ENCODE peak calls at places on chromosomes 12 and 14, in ten cellular contexts. T is K562, L is transverse colon, W is spleen, J is sigmoid colon, F is H1, V is HCT116, U is upper lobe of left lung, B is GM12878, M is GM12891. K is an unnamed sample.

GRCh38 chr12:103880299-103881142 is 39.5 kb upstream of the NT5DC3 start:
- DNase-seq in M (no peak), U (no peak), W (no peak), V (no peak), F (no peak), L (no peak), J (no peak), T (no peak), B (peak), K (no peak)

GRCh38 chr12:685388-685787 is 22.1 kb upstream of the NINJ2 start:
- DNase-seq in W (peak), L (peak), U (no peak), M (no peak), B (peak), F (no peak), T (no peak), J (no peak), V (no peak), K (no peak)

GRCh38 chr14:63174760-63175191 is 29.5 kb upstream of the RHOJ start:
- DNase-seq in J (no peak), U (no peak), W (no peak), F (peak), B (no peak), L (no peak), M (no peak), V (peak), T (peak), K (no peak)

GRCh38 chr14:61472801-61473376 is 151.5 kb downstream of the PRKCH start:
- DNase-seq in F (no peak), V (no peak), J (no peak), U (no peak), M (no peak), L (peak), W (peak), B (no peak), T (no peak), K (no peak)

GRCh38 chr12:76881152-76881551 is 2.3 kb upstream of the CSRP2 start:
- DNase-seq in V (no peak), U (no peak), L (no peak), T (no peak), M (no peak), B (no peak), F (no peak), W (no peak), J (no peak), K (no peak)

GRCh38 chr12:21577516-21577915 is 27.1 kb downstream of the GYS2 start:
- DNase-seq in U (no peak), J (no peak), T (no peak), L (no peak), F (no peak), V (no peak), M (no peak), B (no peak), W (no peak), K (no peak)

GRCh38 chr12:111369496-111370220 is 763 bp upstream of the PHETA1 start:
- DNase-seq in B (no peak), T (no peak), L (no peak), V (no peak), M (no peak), F (no peak), W (no peak), U (no peak), J (no peak), K (no peak)

GRCh38 chr12:128288896-128289295 is 21.9 kb downstream of the TMEM132C start:
- DNase-seq in V (no peak), T (no peak), B (no peak), U (no peak), M (no peak), W (no peak), L (no peak), J (no peak), F (no peak), K (no peak)

GRCh38 chr14:68786491-68787234 is 6.2 kb downstream of the ZFP36L1 start:
- DNase-seq in T (no peak), B (no peak), U (no peak), M (no peak), L (no peak), F (no peak), J (peak), V (no peak), W (peak), K (no peak)

GRCh38 chr14:70096866-70097265 is 91.9 kb downstream of the SLC8A3 start:
- DNase-seq in T (peak), W (no peak), U (no peak), M (no peak), F (no peak), B (no peak), J (no peak), L (no peak), V (no peak), K (no peak)

GRCh38 chr12:62604856-62605255 is 138.2 kb downstream of the MON2 start:
- DNase-seq in W (no peak), V (no peak), B (no peak), L (no peak), U (no peak), T (peak), M (no peak), F (no peak), J (no peak), K (no peak)

GRCh38 chr14:32567543-32568384 is 238.7 kb downstream of the AKAP6 start:
- DNase-seq in W (no peak), M (no peak), B (no peak), V (no peak), T (no peak), J (no peak), U (no peak), F (no peak), L (no peak), K (no peak)

GRCh38 chr14:65879218-65880009 is 466.9 kb downstream of the FUT8 start:
- DNase-seq in B (no peak), V (peak), T (no peak), L (no peak), J (no peak), W (no peak), U (no peak), F (no peak), M (no peak), K (no peak)

GRCh38 chr12:99996095-99996494 is 11.4 kb upstream of the ANKS1B start:
- DNase-seq in B (no peak), J (no peak), V (no peak), M (no peak), W (no peak), F (no peak), U (no peak), T (no peak), L (no peak), K (no peak)
- TF ChIP-seq POLR2A in B (no peak), J (no peak), V (no peak), M (no peak), W (no peak), F (no peak), U (no peak), T (no peak), L (no peak), K (no peak)

DNA sequence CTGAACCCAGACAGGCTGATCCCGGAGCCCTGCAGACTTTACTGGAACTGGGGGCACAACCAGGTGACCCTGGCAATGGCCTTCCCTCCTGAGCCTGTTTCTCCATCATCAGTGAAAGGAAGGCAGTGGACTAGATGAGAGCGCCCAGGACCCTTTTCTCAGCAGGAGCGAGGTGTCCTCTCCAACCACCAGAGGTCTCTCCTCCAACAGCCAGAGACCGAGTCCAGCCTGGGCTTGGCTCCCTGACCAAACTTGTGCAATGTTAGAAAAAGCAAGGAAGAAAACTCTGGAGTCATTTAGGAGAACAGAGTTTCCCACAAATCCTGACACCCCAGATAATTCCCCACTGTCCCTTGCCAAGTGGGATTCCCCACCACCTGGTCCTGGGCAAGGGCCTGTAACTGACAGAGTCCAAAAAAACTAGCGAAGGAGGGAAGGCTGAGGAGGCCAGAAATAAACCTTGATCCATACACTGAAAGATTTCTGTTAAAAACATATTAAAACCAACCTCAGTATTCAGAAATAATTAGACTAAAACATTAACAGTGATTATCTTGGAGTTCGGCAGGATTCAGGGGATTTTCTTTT is 9.0 kb downstream of the RPS6KL1 start:
- DNase-seq in F (no peak), U (no peak), T (peak), V (peak), J (peak), M (no peak), W (no peak), L (peak), B (no peak), K (no peak)
- TF ChIP-seq POLR2AphosphoS5 in F (no peak), U (no peak), T (no peak), V (no peak), J (peak), M (no peak), W (no peak), L (no peak), B (no peak), K (no peak)

GRCh38 chr12:42482086-42482819 is 107.3 kb downstream of the PRICKLE1 start:
- DNase-seq in M (no peak), F (no peak), U (peak), L (no peak), J (peak), W (no peak), V (no peak), B (no peak), T (no peak), K (no peak)

GRCh38 chr12:42482820-42483533 is 106.6 kb downstream of the PRICKLE1 start:
- DNase-seq in F (peak), M (peak), U (peak), V (no peak), B (no peak), T (peak), W (peak), J (peak), L (peak), K (peak)

GRCh38 chr12:42481368-42481767 is 108.2 kb downstream of the PRICKLE1 start:
- DNase-seq in U (no peak), F (peak), B (no peak), T (no peak), J (no peak), M (no peak), W (no peak), V (no peak), L (no peak), K (no peak)

GRCh38 chr12:42484996-42485395 is 104.5 kb downstream of the PRICKLE1 start:
- DNase-seq in T (no peak), F (no peak), L (no peak), V (no peak), W (no peak), M (no peak), B (no peak), U (no peak), J (no peak), K (no peak)

GRCh38 chr12:42483534-42483857 is 106.0 kb downstream of the PRICKLE1 start:
- DNase-seq in M (peak), V (no peak), U (peak), L (peak), F (no peak), T (peak), W (peak), J (peak), B (no peak), K (peak)
- TF ChIP-seq POLR2A in M (no peak), V (no peak), U (no peak), L (no peak), F (no peak), T (no peak), W (no peak), J (no peak), B (no peak), K (no peak)

GRCh38 chr14:49633650-49634546 is 1.1 kb downstream of the DNAAF2 start:
- DNase-seq in F (peak), W (peak), B (peak), U (peak), L (peak), J (peak), T (peak), V (peak), M (peak), K (peak)
- TF ChIP-seq POLR2AphosphoS5 in F (peak), W (peak), B (peak), U (peak), L (peak), J (peak), T (peak), V (peak), M (peak), K (peak)